ENCODE peak calls at places on chromosomes 2 and 18, in ten cellular contexts. U is astrocyte of the hippocampus; E is NCI-H2029; A is body of pancreas; F is activated CD4-positive, alpha-beta T cell treated with anti-CD3 and anti-CD28 coated beads, Interleukin-2, amount 50 U/mL, for 1 hour; G is activated T-helper 1 cell treated with anti-CD3 and anti-CD28 coated beads, Interleukin-12 subunit alpha, Interleukin-12 subunit beta, Interleukin-2, Interleukin-4 antibody, amounts not matched to agents 30 ng/mL and 10 ng/mL and 1 ng/mL, durations not matched to agents 14 hours and 24 hours and 36 hours; J is MV-4-11; P is GM12892; M is Ammon's horn; I is H9. T is an unnamed sample.

GRCh38 chr18:45081579-45082181 is 401.0 kb downstream of the SETBP1 start:
- DNase-seq in U (peak), E (no peak), A (no peak), F (no peak), G (no peak), J (peak), P (no peak), M (no peak), I (no peak), T (peak)

GRCh38 chr2:55862269-55862668 is 61.3 kb downstream of the EFEMP1 start:
- DNase-seq in U (peak), E (no peak), A (peak), F (no peak), G (no peak), J (peak), P (no peak), M (no peak), I (no peak), T (peak)

GRCh38 chr2:157874278-157874825 is 1.8 kb downstream of the ACVR1 start:
- DNase-seq in U (peak), E (peak), A (no peak), F (no peak), G (no peak), J (no peak), P (no peak), M (no peak), I (no peak), T (peak)

GRCh38 chr2:240916571-240917008 is 10.5 kb downstream of the CROCC2 start:
- DNase-seq in U (peak), E (no peak), A (peak), F (no peak), G (no peak), J (no peak), P (no peak), M (no peak), I (peak), T (peak)

GRCh38 chr2:172358784-172359556 is 68.4 kb upstream of the ITGA6 start:
- DNase-seq in U (peak), E (no peak), A (peak), F (no peak), G (no peak), J (no peak), P (no peak), M (peak), I (no peak), T (peak)

GRCh38 chr2:119059287-119059686 is 99.3 kb downstream of the C1QL2 start:
- DNase-seq in U (no peak), E (no peak), A (no peak), F (no peak), G (no peak), J (no peak), P (no peak), M (no peak), I (no peak), T (no peak)

GRCh38 chr18:59109375-59109774 is 30.3 kb upstream of the SEC11C start:
- DNase-seq in U (no peak), E (no peak), A (no peak), F (no peak), G (no peak), J (no peak), P (no peak), M (no peak), I (no peak), T (no peak)

GRCh38 chr2:120353591-120353898 is 7.6 kb downstream of the INHBB start:
- DNase-seq in U (no peak), E (no peak), A (no peak), F (no peak), G (no peak), J (no peak), P (no peak), M (no peak), I (no peak), T (no peak)

GRCh38 chr2:188884051-188884450 is 90.1 kb upstream of the COL3A1 start:
- DNase-seq in U (peak), E (no peak), A (no peak), F (no peak), G (no peak), J (no peak), P (no peak), M (no peak), I (no peak), T (no peak)

T was measured in thyroid gland.